ENCODE peak calls at places on chromosomes 3 and 15, in eight cellular contexts. W is K562, D is uterus, S is spleen, H is body of pancreas, O is stomach, K is tibial nerve, M is HepG2. Q is an unnamed sample. For H3K4me1, the result is how much of the 10 kb centered on the place peaks cover.

GRCh38 chr15:101275018-101275417 is 2.3 kb downstream of the SELENOS start:
- DNase-seq in W (no peak), D (no peak), S (no peak), H (no peak), O (no peak), K (no peak), M (no peak), Q (no peak)

GRCh38 chr15:92652576-92652966 is 3.0 kb downstream of the FAM174B start:
- DNase-seq in W (no peak), D (no peak), S (no peak), H (peak), O (no peak), K (no peak), M (no peak), Q (peak)

GRCh38 chr3:114179575-114179974 is 723 bp upstream of the DRD3 start:
- DNase-seq in W (no peak), D (no peak), S (no peak), H (no peak), O (no peak), K (no peak), M (peak), Q (no peak)

GRCh38 chr3:50248387-50248786 is 12.4 kb downstream of the GNAI2 start:
- DNase-seq in W (no peak), D (no peak), S (peak), H (no peak), O (peak), K (no peak), M (no peak), Q (no peak)

GRCh38 chr3:58065700-58066167 is 57.5 kb downstream of the FLNB start:
- DNase-seq in W (no peak), D (peak), S (no peak), H (peak), O (no peak), K (no peak), M (peak), Q (no peak)

GRCh38 chr15:58058729-58059128 is 6.8 kb downstream of the ALDH1A2 start:
- DNase-seq in W (no peak), D (no peak), S (no peak), H (no peak), O (no peak), K (no peak), M (no peak), Q (no peak)

GRCh38 chr15:60020736-60021135 is 16.6 kb downstream of the FOXB1 start:
- DNase-seq in W (no peak), D (no peak), S (no peak), H (no peak), O (no peak), K (no peak), M (no peak), Q (no peak)

GRCh38 chr3:166425900-166426611 is 588.8 kb upstream of the BCHE start:
- DNase-seq in W (no peak), D (no peak), S (no peak), H (no peak), O (no peak), K (no peak), M (peak), Q (no peak)

GRCh38 chr3:138624518-138624917 is 15.9 kb downstream of the FAIM start:
- DNase-seq in W (no peak), D (no peak), S (no peak), H (no peak), O (no peak), K (no peak), M (no peak), Q (no peak)

GRCh38 chr3:63979093-63979492 is 44.2 kb downstream of the PSMD6 start:
- DNase-seq in W (no peak), D (no peak), S (no peak), H (peak), O (no peak), K (no peak), M (no peak), Q (peak)

GRCh38 chr3:108493862-108494261 is 16.5 kb downstream of the MYH15 start:
- DNase-seq in W (no peak), D (no peak), S (no peak), H (peak), O (no peak), K (no peak), M (no peak), Q (no peak)

DNA sequence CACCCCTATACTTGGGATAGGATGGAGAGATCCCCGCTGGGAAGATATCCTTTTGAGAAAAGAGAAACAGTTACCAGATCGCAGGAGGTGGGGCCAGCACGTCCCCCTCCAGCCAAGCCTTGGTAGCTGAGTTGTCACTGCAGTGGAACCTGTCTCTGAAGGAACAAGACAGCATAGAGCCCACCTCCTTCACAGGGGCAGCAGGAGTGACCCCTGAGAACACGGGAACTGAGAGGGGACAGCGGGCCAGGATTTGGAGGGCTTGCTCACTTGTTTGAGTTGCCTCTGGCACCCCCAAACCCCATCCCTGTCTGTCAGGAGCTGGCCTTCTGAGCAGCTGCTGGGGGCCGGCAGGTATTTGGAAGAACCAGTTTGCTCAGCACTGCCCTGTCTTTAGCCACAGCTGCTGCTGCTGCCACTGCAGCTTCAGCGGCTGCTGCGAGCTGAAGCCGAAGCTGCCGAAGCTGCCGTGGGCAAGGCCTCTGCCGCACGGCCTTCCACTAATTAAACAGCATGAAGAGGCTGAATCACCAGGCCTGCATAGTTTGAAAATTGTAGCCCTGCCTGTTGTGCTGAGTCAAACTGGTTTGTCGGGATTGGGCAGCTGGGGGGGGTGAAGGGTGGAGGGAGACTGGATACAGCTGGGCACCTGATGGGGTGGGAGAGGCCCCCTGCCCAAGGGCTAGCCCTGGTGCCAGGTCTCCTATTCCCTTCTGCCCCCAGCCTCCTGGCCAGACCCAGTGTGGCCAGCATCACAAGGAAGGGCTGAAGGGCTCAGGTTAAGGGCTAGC is 4.0 kb downstream of the EPHB3 start:
- DNase-seq in W (no peak), D (peak), S (peak), H (peak), O (peak), K (no peak), M (no peak), Q (peak)
- TF ChIP-seq POLR2A in W (no peak), D (peak), S (no peak), H (peak), O (peak), K (no peak), M (no peak), Q (no peak)

GRCh38 chr3:149603126-149604074 is 54.4 kb downstream of the WWTR1 start:
- DNase-seq in W (no peak), D (no peak), S (no peak), H (no peak), O (no peak), K (no peak), M (no peak), Q (no peak)

GRCh38 chr3:149605902-149606301 is 51.9 kb downstream of the WWTR1 start:
- DNase-seq in W (no peak), D (no peak), S (no peak), H (no peak), O (no peak), K (no peak), M (no peak), Q (no peak)

GRCh38 chr3:149600619-149601018 is 57.2 kb downstream of the WWTR1 start:
- DNase-seq in W (no peak), D (no peak), S (no peak), H (no peak), O (peak), K (no peak), M (no peak), Q (no peak)

GRCh38 chr3:149608987-149609386 is 48.8 kb downstream of the WWTR1 start:
- DNase-seq in W (no peak), D (no peak), S (no peak), H (no peak), O (no peak), K (no peak), M (no peak), Q (no peak)

GRCh38 chr3:149604125-149604851 is 53.5 kb downstream of the WWTR1 start:
- DNase-seq in W (no peak), D (no peak), S (no peak), H (no peak), O (no peak), K (no peak), M (no peak), Q (no peak)
- H3K4me1 ChIP-seq in W (under half), D (under half), S (under half), H (under half), O (under half), K (under half), M (half or more), Q (under half)

GRCh38 chr3:127630811-127631714 is 2.1 kb downstream of the PODXL2 start:
- DNase-seq in W (no peak), D (no peak), S (no peak), H (no peak), O (no peak), K (no peak), M (no peak), Q (no peak)
- TF ChIP-seq POLR2A in W (no peak), D (no peak), S (no peak), H (no peak), O (no peak), K (no peak), M (no peak), Q (no peak)

GRCh38 chr15:53786421-53786820 is 27.0 kb upstream of the WDR72 start:
- DNase-seq in W (no peak), D (no peak), S (no peak), H (no peak), O (no peak), K (no peak), M (no peak), Q (no peak)

GRCh38 chr15:53789654-53790053 is 30.2 kb upstream of the WDR72 start:
- DNase-seq in W (no peak), D (no peak), S (no peak), H (no peak), O (no peak), K (no peak), M (no peak), Q (no peak)

GRCh38 chr15:53791616-53792015 is 32.2 kb upstream of the WDR72 start:
- DNase-seq in W (no peak), D (no peak), S (no peak), H (no peak), O (no peak), K (no peak), M (no peak), Q (no peak)

GRCh38 chr15:53787349-53787748 is 27.9 kb upstream of the WDR72 start:
- DNase-seq in W (no peak), D (no peak), S (no peak), H (no peak), O (no peak), K (no peak), M (no peak), Q (no peak)
- H3K4me1 ChIP-seq in W (under half), D (under half), S (under half), H (under half), O (under half), K (under half), M (under half), Q (under half)

DNA sequence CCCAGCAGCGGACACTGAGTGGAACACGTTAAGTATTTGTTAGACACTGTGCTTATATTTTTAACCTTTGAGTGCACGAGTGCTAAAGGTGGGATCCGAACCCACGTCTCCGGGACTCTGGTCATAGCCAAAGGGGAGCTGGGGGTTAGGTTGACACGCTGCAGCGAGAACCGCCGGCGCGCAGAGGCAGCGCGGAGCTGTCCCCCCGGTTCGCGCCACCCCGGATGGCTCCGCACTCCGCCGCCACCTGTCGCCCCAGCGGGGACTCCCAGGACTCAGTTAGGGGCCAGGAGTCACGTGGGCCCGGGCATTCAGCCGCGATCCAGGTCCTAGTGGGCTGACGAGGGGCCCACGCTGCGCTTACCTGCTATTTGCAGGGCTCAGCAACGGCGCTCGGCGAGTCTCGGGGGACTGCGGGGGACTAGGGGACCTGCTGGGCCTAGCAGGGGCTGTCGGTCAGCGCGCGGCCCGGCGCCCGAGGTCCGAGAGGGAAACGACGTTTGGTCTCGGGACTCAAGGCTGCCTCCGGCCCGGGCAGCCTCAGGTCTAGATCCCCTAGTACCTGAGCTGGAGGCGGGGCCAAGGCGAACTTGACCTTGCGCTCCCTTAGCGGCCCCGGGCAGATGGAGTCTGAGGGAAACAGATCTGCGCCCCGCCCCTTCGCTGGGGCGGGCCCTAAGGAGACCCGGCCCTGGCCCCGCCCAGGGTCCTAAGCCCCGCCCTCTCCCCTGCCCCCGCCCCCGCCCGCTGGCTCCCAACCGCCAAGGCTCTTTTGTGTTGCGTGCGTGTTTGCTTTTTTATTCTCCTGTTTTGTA is at the start of gene NMNAT3:
- DNase-seq in W (peak), D (peak), S (peak), H (peak), O (peak), K (peak), M (peak), Q (peak)
- TF ChIP-seq POLR2A in W (peak), D (no peak), S (no peak), H (peak), O (no peak), K (no peak), M (no peak), Q (no peak)

GRCh38 chr3:157130138-157130880 is 29.6 kb downstream of the CCNL1 start:
- DNase-seq in W (peak), D (peak), S (peak), H (peak), O (peak), K (peak), M (peak), Q (peak)

GRCh38 chr3:157127268-157127667 is 32.7 kb downstream of the CCNL1 start:
- DNase-seq in W (no peak), D (no peak), S (no peak), H (no peak), O (no peak), K (no peak), M (no peak), Q (no peak)

GRCh38 chr3:157129782-157130137 is 30.2 kb downstream of the CCNL1 start:
- DNase-seq in W (no peak), D (peak), S (no peak), H (no peak), O (peak), K (no peak), M (no peak), Q (no peak)

GRCh38 chr3:157127831-157128767 is 31.8 kb downstream of the CCNL1 start:
- DNase-seq in W (peak), D (peak), S (no peak), H (peak), O (peak), K (no peak), M (peak), Q (no peak)

DNA sequence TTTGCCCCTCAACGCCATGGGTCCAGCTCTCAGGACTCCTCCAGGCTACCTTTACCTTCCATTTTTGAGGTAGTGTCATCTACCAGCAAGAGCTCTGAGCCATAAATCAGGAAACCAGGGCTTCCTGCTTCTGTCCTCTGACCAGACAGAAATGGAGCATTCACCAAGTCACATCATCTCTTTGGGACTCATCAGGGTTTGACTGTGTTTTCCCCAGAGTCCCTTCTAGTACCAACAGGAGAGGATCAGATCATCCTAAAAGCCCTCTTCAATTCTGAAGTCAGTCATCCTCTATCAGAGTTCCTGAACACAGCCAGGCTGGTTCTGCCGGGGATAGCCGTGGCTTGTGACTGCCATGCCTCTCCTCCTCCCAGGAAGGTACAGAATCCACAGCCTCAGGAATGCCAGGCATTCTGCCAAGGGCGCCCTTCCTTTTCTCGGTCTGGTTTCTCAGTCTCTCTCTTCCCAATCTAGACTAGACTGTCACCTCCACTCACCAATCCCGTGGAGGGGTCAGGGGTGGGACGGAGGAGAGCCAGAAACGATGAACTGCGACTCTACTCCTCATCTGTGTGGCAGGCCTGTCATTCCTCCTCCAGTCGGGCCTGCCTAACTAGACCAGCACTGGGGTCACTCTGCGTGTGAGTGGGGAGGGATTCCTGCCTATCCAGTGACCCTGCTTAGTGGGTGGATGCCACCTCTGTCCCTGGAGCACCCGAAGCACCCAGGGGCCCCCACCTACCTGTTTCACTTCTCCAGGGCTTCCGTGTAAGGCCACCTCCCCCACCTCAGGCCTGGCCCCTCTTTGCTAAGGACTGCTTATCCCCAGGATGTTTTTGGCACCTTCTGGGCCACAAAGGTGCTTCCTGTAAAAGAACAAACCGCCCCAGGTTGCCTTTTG is 30.9 kb downstream of the CCNL1 start:
- DNase-seq in W (no peak), D (peak), S (peak), H (peak), O (peak), K (no peak), M (peak), Q (peak)
- H3K4me1 ChIP-seq in W (under half), D (under half), S (under half), H (half or more), O (under half), K (under half), M (half or more), Q (under half)

DNA sequence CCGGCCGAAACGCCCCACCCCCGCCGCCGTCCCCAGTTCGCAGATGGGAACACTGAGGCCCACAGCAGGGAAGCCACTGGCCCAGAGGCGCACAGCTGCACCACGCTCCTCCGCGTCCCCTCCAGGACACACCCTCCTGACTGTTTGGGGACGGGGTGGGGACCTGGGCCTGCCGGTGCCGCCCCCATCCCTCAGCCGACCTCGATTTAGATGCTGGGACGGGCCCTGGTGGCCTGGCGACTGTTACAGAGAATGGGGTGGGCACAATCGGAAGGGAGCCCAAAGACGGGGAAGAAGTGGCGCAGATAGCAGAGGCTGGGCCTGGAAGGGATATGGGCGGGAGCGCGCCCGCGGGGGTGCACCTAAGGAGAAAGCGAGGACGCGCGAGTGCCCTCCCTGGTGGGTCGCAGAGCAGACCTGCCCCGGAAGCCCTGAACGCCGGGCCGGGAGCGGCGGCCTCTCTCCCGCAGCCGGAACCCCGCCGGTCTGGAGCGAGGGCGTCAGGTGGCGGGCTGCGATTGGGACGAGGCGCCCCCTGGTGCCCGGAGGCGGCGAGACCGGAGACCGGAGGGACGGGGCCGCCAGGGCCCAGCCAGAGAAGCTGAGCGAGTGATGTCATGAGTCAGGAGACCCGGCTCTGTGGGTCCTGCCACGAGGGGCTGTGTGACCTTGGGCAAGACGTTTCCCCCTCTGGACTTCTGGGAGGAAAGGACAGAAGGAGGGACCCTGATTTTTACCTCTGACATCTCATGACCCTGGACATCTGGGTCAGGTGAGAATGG is 78.4 kb downstream of the IQSEC1 start:
- DNase-seq in W (peak), D (peak), S (peak), H (peak), O (peak), K (peak), M (peak), Q (peak)
- TF ChIP-seq POLR2A in W (peak), D (peak), S (no peak), H (peak), O (peak), K (peak), M (peak), Q (peak)